ENCODE peak calls at places on chromosomes 3 and 15, in seven cellular contexts. F, T, Q, B, L, I and X are unnamed samples.

GRCh38 chr3:36959821-36960220 is 15.0 kb upstream of the TRANK1 start:
- DNase-seq in F (no peak), T (no peak), Q (no peak), B (no peak), L (no peak), I (no peak), X (no peak)

GRCh38 chr15:92510163-92510882 is 116.6 kb downstream of the ST8SIA2 start:
- DNase-seq in F (peak; percentile 15), T (no peak), Q (no peak), B (peak; percentile 54), L (no peak), I (no peak), X (no peak)

GRCh38 chr3:146865175-146865755 is 260.1 kb upstream of the PLSCR5 start:
- DNase-seq in F (no peak), T (no peak), Q (no peak), B (no peak), L (no peak), I (no peak), X (no peak)

GRCh38 chr3:102457644-102458043 is 22.8 kb downstream of the ZPLD1 start:
- DNase-seq in F (no peak), T (no peak), Q (no peak), B (no peak), L (no peak), I (no peak), X (no peak)

GRCh38 chr15:59594991-59595390 is 16.6 kb upstream of the GCNT3 start:
- DNase-seq in F (no peak), T (no peak), Q (no peak), B (no peak), L (no peak), I (no peak), X (no peak)

GRCh38 chr15:84714816-84715215 is 1.1 kb downstream of the SEC11A start:
- DNase-seq in F (no peak), T (no peak), Q (no peak), B (no peak), L (no peak), I (no peak), X (no peak)

GRCh38 chr3:172098698-172099494 is 59.5 kb downstream of the FNDC3B start:
- DNase-seq in F (no peak), T (no peak), Q (peak; percentile 89), B (no peak), L (no peak), I (no peak), X (no peak)

GRCh38 chr3:143443851-143444331 is 324.3 kb downstream of the CHST2 start:
- DNase-seq in F (peak; percentile 93), T (no peak), Q (no peak), B (no peak), L (peak; percentile 22), I (no peak), X (peak; percentile 98)

GRCh38 chr3:127786358-127787070 is 35.8 kb downstream of the MGLL start:
- DNase-seq in F (no peak), T (peak; percentile 89), Q (no peak), B (no peak), L (no peak), I (no peak), X (peak; percentile 62)

GRCh38 chr3:177945999-177946398 is 590.2 kb upstream of the KCNMB2 start:
- DNase-seq in F (no peak), T (no peak), Q (no peak), B (no peak), L (no peak), I (no peak), X (no peak)

GRCh38 chr3:146218880-146219866 is 31.7 kb downstream of the PLSCR4 start:
- DNase-seq in F (peak; percentile 40), T (peak; percentile 24), Q (peak; percentile 6), B (no peak), L (peak; percentile 14), I (no peak), X (peak; percentile 44)

GRCh38 chr3:35778201-35778600 is 138.9 kb downstream of the ARPP21 start:
- DNase-seq in F (no peak), T (no peak), Q (no peak), B (no peak), L (no peak), I (no peak), X (no peak)

GRCh38 chr3:141380279-141380678 is 12.0 kb downstream of the ZBTB38 start:
- DNase-seq in F (no peak), T (no peak), Q (no peak), B (no peak), L (no peak), I (no peak), X (no peak)
- TF ChIP-seq RFX5 in F (no peak), T (no peak), Q (no peak), B (no peak), L (no peak), I (no peak), X (no peak)

DNA sequence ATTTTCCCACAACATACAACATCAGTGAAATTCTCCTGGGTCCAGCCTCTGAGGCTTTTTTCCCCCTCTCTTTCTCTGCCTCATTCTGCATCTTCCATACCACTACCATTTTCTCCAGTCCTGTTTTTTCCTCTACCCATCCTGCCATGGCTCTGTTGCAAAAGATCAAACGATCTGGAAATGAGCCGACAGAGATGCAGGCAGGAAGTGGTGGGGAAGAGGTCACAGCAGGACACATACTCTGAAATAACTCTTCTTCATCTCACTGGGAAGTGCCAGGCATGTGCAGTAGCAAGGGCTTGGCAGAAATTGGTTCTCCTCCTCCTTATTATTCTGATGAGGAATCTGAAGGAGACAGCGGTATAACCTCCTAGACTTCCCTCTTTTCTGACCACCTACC is 114.3 kb downstream of the CORO2B start:
- DNase-seq in F (no peak), T (peak; percentile 39), Q (no peak), B (no peak), L (no peak), I (no peak), X (peak; percentile 53)
- TF ChIP-seq USF2 in F (no peak), T (no peak), Q (no peak), B (no peak), L (no peak), I (no peak), X (no peak)

GRCh38 chr15:67033012-67033411 is 32.4 kb upstream of the SMAD3 start:
- DNase-seq in F (no peak), T (no peak), Q (no peak), B (no peak), L (no peak), I (no peak), X (no peak)
- TF ChIP-seq RFX5 in F (no peak), T (no peak), Q (no peak), B (no peak), L (no peak), I (no peak), X (no peak)

GRCh38 chr3:139830817-139831216 is 104.2 kb upstream of the CLSTN2 start:
- DNase-seq in F (no peak), T (peak; percentile 76), Q (no peak), B (no peak), L (no peak), I (no peak), X (no peak)
- TF ChIP-seq USF2 in F (no peak), T (no peak), Q (no peak), B (no peak), L (no peak), I (no peak), X (no peak)

GRCh38 chr15:42593143-42593542 is 17.7 kb downstream of the STARD9 start:
- DNase-seq in F (no peak), T (no peak), Q (no peak), B (no peak), L (no peak), I (no peak), X (peak; percentile 21)
- TF ChIP-seq RFX5 in F (no peak), T (no peak), Q (no peak), B (no peak), L (no peak), I (no peak), X (no peak)